ENCODE peak calls at places on chromosome 2, in five cellular contexts. U, I, K, Y and C are unnamed samples.

GRCh38 chr2:31693882-31694281 is 113.1 kb upstream of the SRD5A2 start:
- DNase-seq in U (no peak), I (no peak), K (no peak), Y (no peak), C (no peak)

GRCh38 chr2:227862741-227863588 is 8.5 kb upstream of the DAW1 start:
- DNase-seq in U (no peak), I (no peak), K (peak), Y (no peak), C (no peak)

GRCh38 chr2:227661019-227661726 is 5.4 kb upstream of the SCYGR5 start:
- DNase-seq in U (no peak), I (no peak), K (no peak), Y (no peak), C (no peak)

GRCh38 chr2:206392118-206392517 is 51.2 kb upstream of the ADAM23 start:
- DNase-seq in U (no peak), I (no peak), K (peak), Y (no peak), C (no peak)

GRCh38 chr2:134173338-134174016 is 80.4 kb upstream of the MGAT5 start:
- DNase-seq in U (peak), I (no peak), K (no peak), Y (peak), C (peak)

GRCh38 chr2:203909192-203909945 is 27.2 kb upstream of the ICOS start:
- DNase-seq in U (peak), I (no peak), K (peak), Y (no peak), C (no peak)

GRCh38 chr2:217847552-217848350 is 155.0 kb downstream of the TNS1 start:
- DNase-seq in U (no peak), I (no peak), K (no peak), Y (no peak), C (no peak)

GRCh38 chr2:220000080-220000479 is 372.6 kb downstream of the SLC4A3 start:
- DNase-seq in U (no peak), I (no peak), K (no peak), Y (no peak), C (no peak)